ENCODE peak calls at places on chromosomes 2 and 18, in six cellular contexts. C is stimulated activated CD8-positive, alpha-beta memory T cell treated with anti-CD3 and anti-CD28 coated beads, Interleukin-15, amount 100 ng/mL, for 24 hours; Y is A172; G is hypothalamus; E is HCEC 1CT; N is foreskin fibroblast. I is an unnamed sample.

GRCh38 chr2:26707747-26708146 is 15.2 kb downstream of the KCNK3 start:
- DNase-seq in C (no peak), Y (no peak), G (no peak), E (no peak), N (no peak), I (no peak)

GRCh38 chr2:160429248-160430000 is 64.2 kb downstream of the RBMS1 start:
- DNase-seq in C (no peak), Y (peak), G (no peak), E (peak), N (no peak), I (no peak)

GRCh38 chr2:168773719-168774521 is 28.5 kb upstream of the NOSTRIN start:
- DNase-seq in C (no peak), Y (peak), G (no peak), E (peak), N (peak), I (peak)

GRCh38 chr2:192051533-192051932 is 143.2 kb downstream of the TMEFF2 start:
- DNase-seq in C (no peak), Y (no peak), G (no peak), E (no peak), N (no peak), I (no peak)

GRCh38 chr2:9832586-9832985 is 10.7 kb upstream of the TAF1B start:
- DNase-seq in C (no peak), Y (peak), G (no peak), E (peak), N (peak), I (peak)

GRCh38 chr2:36356990-36357505 is 1.5 kb downstream of the CRIM1 start:
- DNase-seq in C (no peak), Y (no peak), G (no peak), E (no peak), N (no peak), I (no peak)

GRCh38 chr2:169895294-169895985 is 68.2 kb downstream of the UBR3 start:
- DNase-seq in C (no peak), Y (peak), G (no peak), E (no peak), N (no peak), I (no peak)

GRCh38 chr2:219527076-219527394 is 12.8 kb downstream of the ASIC4 start:
- DNase-seq in C (no peak), Y (no peak), G (no peak), E (no peak), N (no peak), I (no peak)

GRCh38 chr2:148880636-148881035 is 5.6 kb downstream of the KIF5C start:
- DNase-seq in C (no peak), Y (no peak), G (no peak), E (no peak), N (no peak), I (no peak)

GRCh38 chr18:62138836-62139235 is 48.0 kb downstream of the PIGN start:
- DNase-seq in C (no peak), Y (no peak), G (no peak), E (no peak), N (no peak), I (no peak)

GRCh38 chr2:180573951-180574350 is 406.5 kb upstream of the UBE2E3 start:
- DNase-seq in C (no peak), Y (peak), G (no peak), E (no peak), N (peak), I (no peak)

GRCh38 chr2:60318544-60318943 is 234.9 kb downstream of the BCL11A start:
- DNase-seq in C (no peak), Y (no peak), G (no peak), E (no peak), N (no peak), I (no peak)

GRCh38 chr2:103292570-103293265 is 530.9 kb downstream of the TMEM182 start:
- DNase-seq in C (no peak), Y (no peak), G (no peak), E (no peak), N (no peak), I (no peak)

GRCh38 chr2:177518754-177519153 is 126.2 kb downstream of the AGPS start:
- DNase-seq in C (no peak), Y (no peak), G (no peak), E (no peak), N (no peak), I (no peak)

GRCh38 chr2:3970791-3971190 is 267.4 kb downstream of the DCDC2C start:
- DNase-seq in C (no peak), Y (no peak), G (no peak), E (no peak), N (no peak), I (no peak)

GRCh38 chr2:17643031-17643615 is 102.6 kb downstream of the VSNL1 start:
- DNase-seq in C (no peak), Y (peak), G (no peak), E (peak), N (peak), I (peak)

GRCh38 chr18:67582488-67582887 is 66.0 kb upstream of the DSEL start:
- DNase-seq in C (no peak), Y (no peak), G (no peak), E (no peak), N (no peak), I (no peak)

GRCh38 chr2:203737360-203737759 is 30.9 kb downstream of the CD28 start:
- DNase-seq in C (no peak), Y (no peak), G (no peak), E (peak), N (no peak), I (no peak)

GRCh38 chr18:57141208-57142129 is 5.4 kb upstream of the BOD1L2 start:
- DNase-seq in C (no peak), Y (no peak), G (no peak), E (no peak), N (no peak), I (no peak)

GRCh38 chr2:128563348-128563687 is 244.7 kb upstream of the HS6ST1 start:
- DNase-seq in C (no peak), Y (no peak), G (no peak), E (peak), N (peak), I (peak)

GRCh38 chr2:15560404-15560987 is 638 bp downstream of the NBAS start:
- DNase-seq in C (no peak), Y (peak), G (no peak), E (peak), N (no peak), I (no peak)

GRCh38 chr2:128786800-128787478 is 468.3 kb upstream of the HS6ST1 start:
- DNase-seq in C (no peak), Y (no peak), G (no peak), E (no peak), N (peak), I (no peak)

GRCh38 chr2:48248251-48248933 is 281.6 kb upstream of the STON1 start:
- DNase-seq in C (no peak), Y (peak), G (no peak), E (peak), N (peak), I (peak)

GRCh38 chr2:6652271-6652670 is 213.4 kb downstream of the CMPK2 start:
- DNase-seq in C (no peak), Y (no peak), G (no peak), E (no peak), N (no peak), I (no peak)

GRCh38 chr2:165401285-165401852 is 68.1 kb upstream of the CSRNP3 start:
- DNase-seq in C (no peak), Y (peak), G (no peak), E (peak), N (peak), I (peak)

GRCh38 chr2:162579986-162580385 is 236.1 kb downstream of the GCA start:
- DNase-seq in C (no peak), Y (no peak), G (no peak), E (peak), N (no peak), I (peak)

GRCh38 chr18:58528011-58528367 is 100.9 kb downstream of the ALPK2 start:
- DNase-seq in C (no peak), Y (no peak), G (no peak), E (no peak), N (no peak), I (peak)

GRCh38 chr2:226578879-226579278 is 220.7 kb downstream of the IRS1 start:
- DNase-seq in C (no peak), Y (no peak), G (no peak), E (peak), N (peak), I (peak)

GRCh38 chr2:127953128-127953718 is 67.5 kb upstream of the AMMECR1L start:
- DNase-seq in C (no peak), Y (no peak), G (no peak), E (no peak), N (no peak), I (no peak)

GRCh38 chr2:84958135-84959044 is 12.6 kb upstream of the KCMF1 start:
- DNase-seq in C (no peak), Y (peak), G (no peak), E (peak), N (peak), I (peak)

GRCh38 chr2:54279385-54279784 is 23.4 kb upstream of the TSPYL6 start:
- DNase-seq in C (no peak), Y (no peak), G (no peak), E (no peak), N (no peak), I (no peak)

GRCh38 chr2:237459741-237460174 is 27.3 kb upstream of the MLPH start:
- DNase-seq in C (no peak), Y (peak), G (no peak), E (peak), N (peak), I (peak)

GRCh38 chr2:235446082-235446481 is 47.8 kb upstream of the AGAP1 start:
- DNase-seq in C (no peak), Y (no peak), G (no peak), E (no peak), N (no peak), I (no peak)

GRCh38 chr2:8636041-8636491 is 45.8 kb upstream of the ID2 start:
- DNase-seq in C (no peak), Y (no peak), G (no peak), E (no peak), N (no peak), I (no peak)

GRCh38 chr2:190695739-190696138 is 46.9 kb downstream of the NAB1 start:
- DNase-seq in C (no peak), Y (no peak), G (no peak), E (no peak), N (peak), I (peak)

I was measured in skeletal muscle cell.